ENCODE peak calls at places on chromosomes 12 and 14, in ten cellular contexts. H, M, L, U, W, R, B, P, Y and Z are unnamed samples. For H3K9me3, the result is how much of the 10 kb centered on the place peaks cover.

GRCh38 chr14:32560213-32560857 is 231.2 kb downstream of the AKAP6 start:
- DNase-seq in W (peak), R (peak), H (peak), P (peak), U (peak), Y (peak), M (peak), L (peak), B (peak), Z (no peak)

GRCh38 chr12:10121278-10121677 is 8.7 kb downstream of the CLEC7A start:
- DNase-seq in Y (no peak), H (no peak), M (no peak), B (no peak), L (no peak), W (no peak), U (no peak), R (no peak), P (no peak), Z (no peak)

GRCh38 chr14:41604793-41605534 is 1.7 kb upstream of the LRFN5 start:
- DNase-seq in P (peak), U (no peak), W (no peak), L (peak), B (peak), R (peak), Y (peak), M (no peak), H (peak), Z (peak)

GRCh38 chr14:34030864-34031263 is 80.0 kb upstream of the EGLN3 start:
- DNase-seq in P (no peak), M (no peak), Y (peak), L (peak), R (peak), H (peak), B (peak), U (no peak), W (no peak), Z (peak)

GRCh38 chr14:76654573-76654955 is 106.7 kb upstream of the VASH1 start:
- DNase-seq in L (no peak), Y (no peak), W (no peak), B (no peak), U (no peak), H (no peak), P (no peak), R (no peak), M (no peak), Z (no peak)

GRCh38 chr12:10069099-10069498 is 29.7 kb downstream of the CLEC1A start:
- DNase-seq in P (no peak), Y (peak), M (no peak), W (no peak), U (no peak), L (no peak), H (no peak), R (no peak), B (peak), Z (no peak)

GRCh38 chr14:58712357-58712756 is 74.6 kb downstream of the DACT1 start:
- DNase-seq in L (no peak), M (no peak), B (peak), R (no peak), U (no peak), Y (peak), H (no peak), W (no peak), P (peak), Z (no peak)

GRCh38 chr12:26402648-26403047 is 207.3 kb downstream of the SSPN start:
- DNase-seq in H (no peak), Y (peak), B (no peak), R (no peak), L (no peak), W (peak), M (no peak), P (no peak), U (peak), Z (no peak)

GRCh38 chr12:795305-795704 is 42.9 kb downstream of the WNK1 start:
- DNase-seq in H (no peak), B (no peak), U (no peak), R (no peak), M (no peak), Y (no peak), W (no peak), L (no peak), P (no peak), Z (no peak)

GRCh38 chr14:98901511-98902205 is 370.3 kb downstream of the BCL11B start:
- DNase-seq in L (no peak), P (no peak), H (no peak), M (no peak), R (no peak), W (no peak), B (no peak), U (no peak), Y (no peak), Z (no peak)

GRCh38 chr14:34931206-34931605 is 51.6 kb upstream of the SRP54 start:
- DNase-seq in Y (no peak), U (no peak), R (no peak), B (peak), W (no peak), P (peak), H (no peak), L (no peak), M (no peak), Z (no peak)

DNA sequence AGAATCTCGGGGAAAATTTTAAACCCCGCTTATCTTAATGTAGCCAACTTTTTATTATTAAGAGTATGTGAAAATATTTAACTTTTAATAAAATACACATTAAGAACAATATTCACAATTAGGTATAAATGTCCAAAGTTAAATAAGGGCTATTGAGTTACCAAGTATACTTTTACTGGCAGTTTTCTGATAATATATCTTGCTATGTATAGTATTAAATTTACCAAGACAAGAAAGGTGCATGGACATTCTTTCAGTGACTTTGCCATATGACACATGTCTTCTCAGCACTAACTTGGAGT is 115.4 kb downstream of the MON2 start:
- DNase-seq in H (no peak), L (no peak), Y (no peak), R (no peak), B (no peak), U (no peak), P (no peak), W (no peak), M (no peak), Z (no peak)
- TF ChIP-seq CTCF in H (no peak), L (no peak), Y (no peak), R (no peak), B (no peak), U (no peak), P (no peak), W (no peak), M (no peak), Z (peak)

DNA sequence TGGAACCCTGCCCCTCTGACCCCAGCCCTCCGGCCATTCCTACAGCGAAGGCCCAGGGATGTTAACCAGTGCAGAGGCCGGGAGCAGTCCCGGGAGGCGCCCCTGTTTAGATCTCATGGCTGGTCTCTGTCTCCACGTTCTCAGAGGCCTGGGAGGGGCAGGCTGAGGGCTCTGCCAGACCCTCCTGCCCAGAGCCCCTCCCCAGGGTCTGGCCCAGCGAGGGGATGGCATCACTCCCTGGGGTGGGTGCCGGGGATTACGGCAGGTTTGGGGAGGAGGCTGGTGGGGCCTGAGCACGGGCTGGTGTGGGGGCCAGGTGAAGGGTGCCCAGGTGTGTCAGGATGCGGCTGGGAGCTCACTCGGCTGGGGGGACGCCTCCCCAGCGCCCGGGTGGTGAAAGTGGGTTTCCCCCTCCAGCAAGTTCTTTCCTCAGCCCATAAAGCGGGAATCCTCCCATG is 156.3 kb upstream of the C14orf180 start:
- DNase-seq in L (no peak), Y (no peak), U (no peak), R (no peak), P (no peak), W (no peak), B (no peak), M (no peak), H (no peak), Z (no peak)
- H3K9me3 ChIP-seq in L (half or more), Y (under half), U (under half), R (under half), P (under half), W (under half), B (under half), M (under half), H (under half), Z (under half)

GRCh38 chr14:90647469-90647868 is 168.8 kb downstream of the TTC7B start:
- DNase-seq in Y (no peak), U (no peak), P (no peak), H (no peak), L (no peak), R (no peak), M (no peak), W (no peak), B (no peak), Z (no peak)

GRCh38 chr14:90643982-90644510 is 172.2 kb downstream of the TTC7B start:
- DNase-seq in U (no peak), P (no peak), R (no peak), Y (no peak), L (no peak), B (no peak), W (no peak), M (no peak), H (no peak), Z (no peak)

GRCh38 chr14:90645842-90646443 is 170.3 kb downstream of the TTC7B start:
- DNase-seq in W (peak), L (no peak), H (no peak), B (peak), M (no peak), Y (peak), U (no peak), P (no peak), R (no peak), Z (no peak)

GRCh38 chr14:90642239-90642717 is 174.0 kb downstream of the TTC7B start:
- DNase-seq in H (no peak), W (no peak), M (no peak), P (no peak), B (peak), R (no peak), Y (peak), L (no peak), U (no peak), Z (no peak)

GRCh38 chr14:90644882-90645281 is 171.3 kb downstream of the TTC7B start:
- DNase-seq in W (no peak), R (peak), H (no peak), Y (peak), U (no peak), L (peak), P (no peak), B (peak), M (no peak), Z (peak)
- H3K27ac ChIP-seq in W (no peak), R (peak), H (no peak), Y (no peak), U (no peak), L (no peak), P (no peak), B (peak), M (no peak), Z (peak)

GRCh38 chr12:69241444-69242092 is 2.2 kb downstream of the CPSF6 start:
- DNase-seq in Y (peak), U (no peak), L (no peak), B (peak), M (no peak), P (no peak), R (no peak), H (no peak), W (no peak), Z (no peak)

GRCh38 chr12:69239286-69239921 is at the start of gene CPSF6:
- DNase-seq in P (peak), U (peak), H (peak), L (peak), B (peak), Y (peak), R (peak), W (peak), M (peak), Z (peak)

GRCh38 chr12:69240625-69240984 is 1.2 kb downstream of the CPSF6 start:
- DNase-seq in U (peak), W (no peak), R (no peak), L (no peak), P (peak), B (peak), M (no peak), H (no peak), Y (peak), Z (no peak)

GRCh38 chr12:69239922-69240624 is 704 bp downstream of the CPSF6 start:
- DNase-seq in M (peak), R (peak), L (no peak), P (peak), U (peak), Y (peak), H (peak), W (no peak), B (peak), Z (peak)

DNA sequence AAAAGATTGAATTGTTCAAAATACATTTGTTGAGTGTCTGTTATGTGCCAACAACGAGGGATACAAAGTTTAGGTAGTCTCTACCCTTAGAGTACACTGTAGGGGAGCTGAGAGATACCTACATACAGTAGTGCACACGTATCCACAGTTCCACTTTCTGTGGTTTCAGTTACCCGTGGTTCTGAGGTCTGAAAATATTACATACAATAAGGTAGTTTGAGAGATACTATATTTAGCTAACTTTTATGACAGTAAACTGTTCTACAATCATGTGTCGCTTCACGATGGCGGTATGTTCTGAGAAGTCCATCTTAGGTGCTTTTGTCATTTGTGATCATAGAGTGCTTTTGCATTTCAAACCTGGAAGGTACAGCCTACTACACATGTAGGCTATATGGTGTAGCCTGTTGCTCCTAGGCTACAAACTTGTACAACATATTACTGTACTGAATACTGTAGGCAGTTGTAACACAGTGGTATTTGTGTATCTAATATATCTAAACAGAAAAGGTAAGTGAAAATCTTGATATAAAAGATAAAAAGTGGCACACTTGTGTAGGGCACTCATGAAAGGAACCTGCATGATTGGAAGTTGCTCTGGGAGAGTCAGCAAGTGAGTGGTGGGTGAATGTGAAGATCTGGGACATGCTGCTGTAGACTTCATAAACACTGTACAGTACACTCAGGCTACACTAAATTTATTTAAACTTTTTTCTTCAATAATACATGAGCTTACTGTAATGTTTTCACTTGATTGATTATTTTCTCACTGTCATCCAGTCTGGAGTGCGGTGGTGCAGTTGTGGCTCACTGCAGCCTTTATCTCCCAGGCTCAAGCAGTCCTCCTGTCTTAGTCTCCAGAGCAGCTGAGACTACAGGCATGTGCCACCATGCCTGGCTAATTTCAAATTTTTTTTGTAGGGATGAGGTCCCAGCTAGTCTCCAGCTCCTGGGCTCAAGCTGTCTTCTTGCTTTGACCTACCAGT is 4.0 kb downstream of the CPSF6 start:
- DNase-seq in L (no peak), M (no peak), Y (no peak), U (peak), W (no peak), P (no peak), H (no peak), R (no peak), B (no peak), Z (no peak)
- TF ChIP-seq CTCF in L (no peak), M (no peak), Y (no peak), U (no peak), W (no peak), P (no peak), H (no peak), R (no peak), B (no peak), Z (no peak)

DNA sequence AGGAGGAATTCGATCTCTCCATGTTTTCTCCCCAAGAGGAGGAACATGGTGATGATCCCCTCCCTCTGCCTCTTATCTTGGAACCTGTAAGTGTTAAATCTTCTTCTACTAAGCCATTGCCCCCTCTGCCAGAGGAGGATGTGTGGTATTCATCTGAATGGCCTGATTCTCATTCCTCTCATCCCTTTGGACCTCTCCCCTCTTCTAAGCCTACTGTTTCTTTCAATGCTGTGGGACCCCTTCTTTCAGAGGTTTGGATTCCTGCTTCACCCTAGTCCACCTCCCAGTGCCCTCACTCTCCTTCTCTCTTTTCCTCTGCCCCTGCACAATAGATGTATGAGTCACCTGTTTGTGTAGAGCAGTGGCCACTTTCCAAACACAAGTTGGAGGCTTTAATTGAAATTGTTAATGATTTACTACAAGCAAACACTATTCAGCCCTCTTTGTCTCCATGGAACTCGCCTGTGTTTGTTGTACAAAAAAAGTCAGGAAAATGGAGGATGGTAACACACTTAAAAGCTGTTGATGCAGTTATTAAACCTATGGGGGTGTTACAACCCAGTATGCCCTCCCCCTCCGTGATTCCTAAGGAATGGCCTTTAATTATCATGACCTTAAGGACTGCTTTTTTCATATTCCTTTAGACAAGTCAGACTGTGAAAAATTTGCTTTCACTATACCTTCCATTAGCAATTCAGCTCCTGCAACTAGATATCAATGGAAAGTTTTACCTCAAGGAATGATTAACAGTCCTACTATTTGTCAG is 192.1 kb upstream of the ALG10B start:
- DNase-seq in P (no peak), H (no peak), W (no peak), B (no peak), R (no peak), L (no peak), U (no peak), Y (no peak), M (no peak), Z (no peak)
- H3K9me3 ChIP-seq in P (under half), H (under half), W (under half), B (under half), R (under half), L (under half), U (under half), Y (under half), M (under half), Z (under half)

GRCh38 chr12:31959701-31960391 is 631 bp downstream of the RESF1 start:
- DNase-seq in L (peak), U (peak), R (peak), B (peak), H (peak), M (peak), W (no peak), Y (peak), P (peak), Z (peak)
- H3K27ac ChIP-seq in L (peak), U (peak), R (peak), B (peak), H (peak), M (peak), W (peak), Y (peak), P (peak), Z (peak)

GRCh38 chr12:12010277-12011031 is 60.3 kb upstream of the BCL2L14 start:
- DNase-seq in H (no peak), Y (peak), L (no peak), W (no peak), P (peak), U (peak), R (no peak), B (peak), M (peak), Z (peak)
- TF ChIP-seq CTCF in H (no peak), Y (no peak), L (no peak), W (no peak), P (no peak), U (no peak), R (no peak), B (no peak), M (no peak), Z (no peak)